ENCODE peak calls at places on chromosomes 13 and 19, in ten cellular contexts. K is AG08396; Q is naive thymus-derived CD8-positive, alpha-beta T cell; U is GDM1; D is MCF 10A; S is heart right ventricle; C is AG04450; A is HEK293T; P is Ammon's horn; F is stimulated activated CD4-positive, alpha-beta T cell treated with anti-CD3 and anti-CD28 coated beads, Interleukin-1b, Interleukin-23, amount 100 ng/mL, for 24 hours. E is an unnamed sample.

GRCh38 chr13:69124996-69125395 is 982.6 kb upstream of the ATXN8OS start:
- DNase-seq in K (no peak), Q (no peak), U (no peak), D (peak), S (no peak), C (no peak), A (no peak), P (no peak), F (no peak), E (no peak)

GRCh38 chr19:6668696-6669095 is 1.3 kb downstream of the TNFSF14 start:
- DNase-seq in K (no peak), Q (no peak), U (no peak), D (no peak), S (no peak), C (no peak), A (no peak), P (no peak), F (no peak), E (no peak)

GRCh38 chr19:10712041-10712440 is 5.8 kb upstream of the DNM2 start:
- DNase-seq in K (no peak), Q (no peak), U (no peak), D (no peak), S (no peak), C (no peak), A (no peak), P (no peak), F (no peak), E (no peak)

GRCh38 chr13:37040789-37041188 is 18.7 kb downstream of the SUPT20H start:
- DNase-seq in K (no peak), Q (no peak), U (no peak), D (no peak), S (no peak), C (no peak), A (no peak), P (no peak), F (no peak), E (no peak)

GRCh38 chr19:366951-367350 is 22.4 kb upstream of the MIER2 start:
- DNase-seq in K (no peak), Q (no peak), U (no peak), D (no peak), S (no peak), C (no peak), A (no peak), P (no peak), F (no peak), E (no peak)

GRCh38 chr13:51158923-51159322 is 47.8 kb upstream of the C13orf42 start:
- DNase-seq in K (peak), Q (no peak), U (no peak), D (peak), S (no peak), C (no peak), A (no peak), P (peak), F (no peak), E (no peak)

GRCh38 chr13:80341098-80341701 is at the start of gene SPRY2:
- DNase-seq in K (peak), Q (no peak), U (no peak), D (peak), S (peak), C (peak), A (peak), P (peak), F (no peak), E (peak)

GRCh38 chr13:45592758-45593157 is 22.8 kb downstream of the ERICH6B start:
- DNase-seq in K (no peak), Q (no peak), U (no peak), D (no peak), S (no peak), C (no peak), A (no peak), P (no peak), F (no peak), E (no peak)

GRCh38 chr19:19138110-19138981 is at the start of gene TMEM161A:
- DNase-seq in K (peak), Q (peak), U (peak), D (peak), S (peak), C (peak), A (peak), P (peak), F (peak), E (peak)

GRCh38 chr19:17926044-17926443 is 6.8 kb upstream of the CCDC124 start:
- DNase-seq in K (no peak), Q (no peak), U (no peak), D (no peak), S (no peak), C (no peak), A (no peak), P (no peak), F (no peak), E (no peak)

GRCh38 chr19:16791942-16792341 is 37.3 kb upstream of the SIN3B start:
- DNase-seq in K (no peak), Q (no peak), U (no peak), D (no peak), S (no peak), C (no peak), A (no peak), P (no peak), F (no peak), E (no peak)

GRCh38 chr13:67086260-67086659 is 143.9 kb downstream of the PCDH9 start:
- DNase-seq in K (no peak), Q (no peak), U (no peak), D (no peak), S (no peak), C (no peak), A (no peak), P (no peak), F (no peak), E (no peak)

GRCh38 chr19:18507021-18507726 is 14.7 kb downstream of the ELL start:
- DNase-seq in K (no peak), Q (no peak), U (no peak), D (no peak), S (peak), C (no peak), A (no peak), P (peak), F (no peak), E (no peak)

GRCh38 chr19:41376998-41377365 is 649 bp downstream of the TMEM91 start:
- DNase-seq in K (no peak), Q (no peak), U (no peak), D (no peak), S (no peak), C (no peak), A (no peak), P (no peak), F (no peak), E (no peak)

GRCh38 chr19:16425993-16426392 is 45.8 kb downstream of the EPS15L1 start:
- DNase-seq in K (no peak), Q (no peak), U (no peak), D (no peak), S (no peak), C (no peak), A (no peak), P (no peak), F (no peak), E (no peak)

GRCh38 chr13:41111454-41111853 is 21.1 kb downstream of the KBTBD6 start:
- DNase-seq in K (no peak), Q (no peak), U (no peak), D (peak), S (no peak), C (no peak), A (no peak), P (no peak), F (no peak), E (no peak)

GRCh38 chr13:30416471-30416870 is 5.8 kb upstream of the UBE2L5 start:
- DNase-seq in K (no peak), Q (no peak), U (no peak), D (no peak), S (no peak), C (no peak), A (no peak), P (no peak), F (no peak), E (no peak)

GRCh38 chr13:20114066-20114465 is 46.8 kb downstream of the GJA3 start:
- DNase-seq in K (no peak), Q (no peak), U (no peak), D (no peak), S (no peak), C (no peak), A (no peak), P (no peak), F (no peak), E (no peak)

GRCh38 chr13:49220035-49220855 is at the start of gene MLNR:
- DNase-seq in K (peak), Q (peak), U (no peak), D (no peak), S (peak), C (no peak), A (peak), P (no peak), F (peak), E (peak)

GRCh38 chr13:41250993-41251392 is 12.4 kb downstream of the MTRF1 start:
- DNase-seq in K (no peak), Q (no peak), U (no peak), D (no peak), S (no peak), C (no peak), A (no peak), P (no peak), F (no peak), E (no peak)

GRCh38 chr19:16942583-16942982 is 53.8 kb downstream of the F2RL3 start:
- DNase-seq in K (no peak), Q (no peak), U (no peak), D (peak), S (no peak), C (no peak), A (no peak), P (no peak), F (no peak), E (no peak)

GRCh38 chr13:102709536-102709935 is 14.7 kb upstream of the METTL21C start:
- DNase-seq in K (no peak), Q (no peak), U (no peak), D (no peak), S (no peak), C (no peak), A (no peak), P (no peak), F (no peak), E (no peak)

GRCh38 chr13:101231751-101232428 is 184.4 kb downstream of the NALCN start:
- DNase-seq in K (no peak), Q (no peak), U (no peak), D (peak), S (no peak), C (no peak), A (no peak), P (no peak), F (no peak), E (no peak)

GRCh38 chr13:20351279-20352022 is 119.3 kb upstream of the GJB6 start:
- DNase-seq in K (no peak), Q (no peak), U (no peak), D (peak), S (no peak), C (peak), A (no peak), P (no peak), F (no peak), E (no peak)

GRCh38 chr13:98843482-98843877 is 91.0 kb upstream of the SLC15A1 start:
- DNase-seq in K (no peak), Q (no peak), U (no peak), D (no peak), S (no peak), C (no peak), A (no peak), P (peak), F (no peak), E (no peak)

GRCh38 chr13:65679240-65679639 is 1550.9 kb downstream of the PCDH9 start:
- DNase-seq in K (no peak), Q (no peak), U (no peak), D (peak), S (no peak), C (no peak), A (no peak), P (no peak), F (no peak), E (no peak)

GRCh38 chr19:45117167-45117594 is 24.2 kb downstream of the PPP1R37 start:
- DNase-seq in K (no peak), Q (peak), U (peak), D (no peak), S (no peak), C (no peak), A (no peak), P (no peak), F (peak), E (no peak)

GRCh38 chr13:93145199-93145598 is 81.4 kb upstream of the GPC6 start:
- DNase-seq in K (no peak), Q (no peak), U (no peak), D (no peak), S (no peak), C (no peak), A (no peak), P (no peak), F (no peak), E (no peak)

GRCh38 chr13:111275995-111276618 is 44.3 kb upstream of the TEX29 start:
- DNase-seq in K (no peak), Q (no peak), U (no peak), D (no peak), S (no peak), C (no peak), A (no peak), P (no peak), F (no peak), E (no peak)

GRCh38 chr13:22700488-22700887 is 480.3 kb upstream of the SGCG start:
- DNase-seq in K (no peak), Q (no peak), U (no peak), D (no peak), S (no peak), C (no peak), A (no peak), P (no peak), F (no peak), E (no peak)

GRCh38 chr13:99536023-99536422 is 34.8 kb downstream of the TM9SF2 start:
- DNase-seq in K (no peak), Q (no peak), U (no peak), D (no peak), S (no peak), C (no peak), A (no peak), P (no peak), F (no peak), E (no peak)

GRCh38 chr19:16778796-16779411 is 50.3 kb upstream of the SIN3B start:
- DNase-seq in K (peak), Q (peak), U (peak), D (peak), S (peak), C (peak), A (peak), P (peak), F (no peak), E (peak)

GRCh38 chr13:26742691-26743358 is 17.8 kb downstream of the GPR12 start:
- DNase-seq in K (no peak), Q (no peak), U (no peak), D (no peak), S (no peak), C (no peak), A (no peak), P (no peak), F (no peak), E (peak)

GRCh38 chr19:38685666-38686529 is 38.4 kb downstream of the ACTN4 start:
- DNase-seq in K (no peak), Q (no peak), U (no peak), D (peak), S (no peak), C (no peak), A (peak), P (no peak), F (no peak), E (no peak)

GRCh38 chr13:112068531-112069062 is 1.6 kb downstream of the SOX1 start:
- DNase-seq in K (no peak), Q (no peak), U (no peak), D (no peak), S (no peak), C (no peak), A (no peak), P (no peak), F (no peak), E (no peak)

GRCh38 chr19:48982280-48982679 is 10.8 kb downstream of the GYS1 start:
- DNase-seq in K (no peak), Q (no peak), U (no peak), D (no peak), S (no peak), C (no peak), A (no peak), P (no peak), F (no peak), E (no peak)

GRCh38 chr13:45078003-45078402 is 42.3 kb upstream of the GTF2F2 start:
- DNase-seq in K (no peak), Q (no peak), U (no peak), D (no peak), S (no peak), C (no peak), A (no peak), P (no peak), F (no peak), E (no peak)